ENCODE peak calls at places on chromosomes 13 and 19, in four cellular contexts. One of them, this sample, is unnamed. For H3K9me3, the result is how much of the 10 kb centered on the place peaks cover.

GRCh38 chr13:109427695-109428094 is 358.7 kb downstream of the IRS2 start:
- DNase-seq in H1: no peak
- DNase-seq in astrocyte: no peak
- DNase-seq in HepG2: no peak
- DNase-seq in this sample: no peak

GRCh38 chr19:33612928-33613327 is 8.8 kb upstream of the CHST8 start:
- DNase-seq in H1: no peak
- DNase-seq in astrocyte: no peak
- DNase-seq in HepG2: no peak
- DNase-seq in this sample: no peak

GRCh38 chr19:678791-679388 is 2.7 kb downstream of the FSTL3 start:
- DNase-seq in H1: no peak
- DNase-seq in astrocyte: no peak
- DNase-seq in HepG2: no peak
- DNase-seq in this sample: no peak

GRCh38 chr13:42395066-42395821 is 123.3 kb downstream of the AKAP11 start:
- DNase-seq in H1: no peak
- DNase-seq in astrocyte: no peak
- DNase-seq in HepG2: no peak
- DNase-seq in this sample: no peak

GRCh38 chr13:41546372-41547252 is 89.3 kb downstream of the RGCC start:
- DNase-seq in H1: no peak
- DNase-seq in astrocyte: peak
- DNase-seq in HepG2: peak
- DNase-seq in this sample: no peak

GRCh38 chr13:29435125-29435911 is 160.2 kb downstream of the SLC7A1 start:
- DNase-seq in H1: no peak
- DNase-seq in astrocyte: peak
- DNase-seq in HepG2: no peak
- DNase-seq in this sample: peak

GRCh38 chr19:3783660-3784584 is 2.3 kb downstream of the MATK start:
- DNase-seq in H1: no peak
- DNase-seq in astrocyte: no peak
- DNase-seq in HepG2: peak
- DNase-seq in this sample: no peak

GRCh38 chr13:72164811-72165210 is 297.8 kb upstream of the DACH1 start:
- DNase-seq in H1: no peak
- DNase-seq in astrocyte: no peak
- DNase-seq in HepG2: no peak
- DNase-seq in this sample: no peak

GRCh38 chr13:19159761-19160420 is 21.7 kb downstream of the TUBA3C start:
- DNase-seq in H1: no peak
- DNase-seq in astrocyte: no peak
- DNase-seq in HepG2: no peak
- DNase-seq in this sample: no peak

GRCh38 chr13:36192166-36192565 is 22.2 kb downstream of the SOHLH2 start:
- DNase-seq in H1: no peak
- DNase-seq in astrocyte: no peak
- DNase-seq in HepG2: no peak
- DNase-seq in this sample: no peak

GRCh38 chr19:38559428-38560401 is 58.0 kb downstream of the MAP4K1 start:
- DNase-seq in H1: no peak
- DNase-seq in astrocyte: peak
- DNase-seq in HepG2: no peak
- DNase-seq in this sample: no peak

GRCh38 chr19:49983645-49984229 is 22.8 kb upstream of the SIGLEC11 start:
- DNase-seq in H1: no peak
- DNase-seq in astrocyte: no peak
- DNase-seq in HepG2: peak
- DNase-seq in this sample: peak

GRCh38 chr19:7540761-7541480 is 5.4 kb downstream of the PNPLA6 start:
- DNase-seq in H1: peak
- DNase-seq in astrocyte: peak
- DNase-seq in HepG2: no peak
- DNase-seq in this sample: no peak

GRCh38 chr19:4654437-4655361 is 15.4 kb downstream of the TNFAIP8L1 start:
- DNase-seq in H1: no peak
- DNase-seq in astrocyte: no peak
- DNase-seq in HepG2: peak
- DNase-seq in this sample: no peak

GRCh38 chr19:18439025-18439909 is 1.3 kb upstream of the ISYNA1 start:
- DNase-seq in H1: no peak
- DNase-seq in astrocyte: peak
- DNase-seq in HepG2: peak
- DNase-seq in this sample: no peak

GRCh38 chr13:33017410-33017929 is 1.2 kb downstream of the KL start:
- DNase-seq in H1: no peak
- DNase-seq in astrocyte: peak
- DNase-seq in HepG2: peak
- DNase-seq in this sample: peak

GRCh38 chr13:71864094-71864980 is 2.7 kb downstream of the DACH1 start:
- DNase-seq in H1: no peak
- DNase-seq in astrocyte: no peak
- DNase-seq in HepG2: no peak
- DNase-seq in this sample: peak

GRCh38 chr13:46288570-46289259 is 77.0 kb downstream of the LRRC63 start:
- DNase-seq in H1: no peak
- DNase-seq in astrocyte: peak
- DNase-seq in HepG2: peak
- DNase-seq in this sample: peak

GRCh38 chr13:101552797-101553196 is 100.3 kb downstream of the ITGBL1 start:
- DNase-seq in H1: no peak
- DNase-seq in astrocyte: peak
- DNase-seq in HepG2: no peak
- DNase-seq in this sample: no peak
- TF ChIP-seq EZH2 in H1: no peak
- TF ChIP-seq EZH2 in astrocyte: no peak
- TF ChIP-seq EZH2 in HepG2: no peak
- TF ChIP-seq EZH2 in this sample: no peak

GRCh38 chr13:30870049-30870884 is 35.8 kb upstream of the MEDAG start:
- DNase-seq in H1: no peak
- DNase-seq in astrocyte: peak
- DNase-seq in HepG2: no peak
- DNase-seq in this sample: peak
- H2AFZ ChIP-seq in H1: no peak
- H2AFZ ChIP-seq in astrocyte: peak
- H2AFZ ChIP-seq in HepG2: no peak
- H2AFZ ChIP-seq in this sample: no peak

DNA sequence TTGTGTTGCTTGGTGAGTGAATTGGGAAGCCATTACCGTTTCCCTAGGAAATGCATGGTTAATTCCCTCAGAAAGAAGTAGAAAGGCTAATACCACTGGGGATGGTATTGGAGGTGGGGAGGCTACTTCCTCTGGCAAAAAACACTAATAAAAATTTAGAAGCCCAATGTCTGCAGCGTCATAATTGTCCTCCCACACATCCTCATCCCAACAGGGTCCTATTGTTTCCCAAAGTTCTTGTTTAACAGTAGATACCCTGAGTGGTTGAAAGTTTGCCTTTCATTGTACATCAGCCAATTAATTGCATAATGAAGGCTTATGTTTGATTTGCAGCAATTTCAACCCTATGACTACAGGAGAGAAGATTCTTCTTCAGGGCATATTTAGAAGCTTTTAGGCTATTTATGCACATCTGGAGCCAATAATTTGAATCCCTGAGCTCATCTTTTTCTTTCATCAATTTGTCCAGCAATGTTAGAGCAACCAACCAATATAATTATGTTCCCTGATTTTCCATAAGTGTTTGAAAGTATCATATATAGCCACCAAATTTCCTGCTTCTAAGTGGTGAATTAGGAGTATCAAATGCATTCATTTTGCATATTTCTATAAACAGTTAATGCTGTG is 491.0 kb downstream of the SLITRK5 start:
- DNase-seq in H1: no peak
- DNase-seq in astrocyte: no peak
- DNase-seq in HepG2: no peak
- DNase-seq in this sample: no peak
- H3K9me3 ChIP-seq in H1: under half
- H3K9me3 ChIP-seq in astrocyte: under half
- H3K9me3 ChIP-seq in HepG2: under half
- H3K9me3 ChIP-seq in this sample: under half

DNA sequence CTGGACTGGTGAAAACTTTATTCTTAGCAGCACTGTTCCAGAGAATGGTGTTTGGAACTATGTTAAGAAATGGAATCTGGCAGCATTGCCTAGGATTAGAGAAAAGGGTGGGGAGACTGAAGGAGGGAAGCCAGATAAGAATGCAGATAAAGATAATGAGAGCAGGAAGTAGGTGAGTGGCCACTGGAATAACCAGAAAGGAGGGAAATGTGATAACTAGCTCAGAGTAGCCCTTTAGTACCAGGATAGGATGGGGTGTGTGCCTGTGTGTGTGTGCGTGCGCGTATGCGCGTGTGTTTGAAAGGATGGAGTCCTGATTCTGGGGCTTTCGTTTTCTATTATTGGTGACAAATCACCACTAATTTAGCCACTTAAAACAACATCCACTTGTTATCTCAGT is 33.4 kb upstream of the FRY start:
- DNase-seq in H1: no peak
- DNase-seq in astrocyte: peak
- DNase-seq in HepG2: no peak
- DNase-seq in this sample: peak
- TF ChIP-seq EZH2 in H1: no peak
- TF ChIP-seq EZH2 in astrocyte: no peak
- TF ChIP-seq EZH2 in HepG2: no peak
- TF ChIP-seq EZH2 in this sample: no peak

GRCh38 chr13:98742961-98743360 is 9.5 kb downstream of the SLC15A1 start:
- DNase-seq in H1: no peak
- DNase-seq in astrocyte: no peak
- DNase-seq in HepG2: no peak
- DNase-seq in this sample: no peak

GRCh38 chr13:98743377-98743776 is 9.1 kb downstream of the SLC15A1 start:
- DNase-seq in H1: no peak
- DNase-seq in astrocyte: no peak
- DNase-seq in HepG2: no peak
- DNase-seq in this sample: peak

GRCh38 chr13:98740131-98740530 is 12.3 kb downstream of the SLC15A1 start:
- DNase-seq in H1: no peak
- DNase-seq in astrocyte: no peak
- DNase-seq in HepG2: no peak
- DNase-seq in this sample: no peak

GRCh38 chr13:98739023-98739422 is 13.4 kb downstream of the SLC15A1 start:
- DNase-seq in H1: no peak
- DNase-seq in astrocyte: no peak
- DNase-seq in HepG2: no peak
- DNase-seq in this sample: no peak

GRCh38 chr13:98741741-98742435 is 10.6 kb downstream of the SLC15A1 start:
- DNase-seq in H1: no peak
- DNase-seq in astrocyte: no peak
- DNase-seq in HepG2: no peak
- DNase-seq in this sample: peak
- H2AFZ ChIP-seq in H1: no peak
- H2AFZ ChIP-seq in astrocyte: no peak
- H2AFZ ChIP-seq in HepG2: no peak
- H2AFZ ChIP-seq in this sample: no peak

GRCh38 chr13:20647758-20648157 is 55.7 kb upstream of the IL17D start:
- DNase-seq in H1: no peak
- DNase-seq in astrocyte: no peak
- DNase-seq in HepG2: no peak
- DNase-seq in this sample: no peak
- H3K9me3 ChIP-seq in H1: under half
- H3K9me3 ChIP-seq in astrocyte: under half
- H3K9me3 ChIP-seq in HepG2: under half
- H3K9me3 ChIP-seq in this sample: under half

GRCh38 chr19:1762243-1763140 is 9.2 kb downstream of the ONECUT3 start:
- DNase-seq in H1: no peak
- DNase-seq in astrocyte: no peak
- DNase-seq in HepG2: no peak
- DNase-seq in this sample: no peak
- TF ChIP-seq EZH2 in H1: peak
- TF ChIP-seq EZH2 in astrocyte: no peak
- TF ChIP-seq EZH2 in HepG2: no peak
- TF ChIP-seq EZH2 in this sample: peak

DNA sequence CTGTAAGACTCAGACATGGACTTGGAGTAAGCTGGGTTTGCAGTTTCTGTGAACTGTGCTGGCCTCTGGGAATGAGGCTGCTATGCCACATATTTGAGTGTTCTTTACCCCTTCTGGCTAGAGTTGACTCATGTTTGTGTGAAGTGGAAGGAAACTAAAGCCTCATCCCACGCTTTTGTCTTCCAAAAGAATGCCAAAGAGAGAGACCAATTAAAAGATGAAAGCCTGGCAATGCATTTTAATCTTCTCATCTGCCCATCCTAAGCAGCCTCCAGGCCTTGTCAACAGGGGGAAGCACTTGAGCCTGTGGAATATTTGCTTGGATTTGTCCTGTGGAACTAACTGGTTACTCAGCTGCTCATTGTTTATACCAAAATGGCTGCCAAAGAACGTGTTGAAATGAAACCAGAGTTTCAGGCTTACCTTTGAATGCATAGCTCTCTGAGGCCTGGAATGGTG is 49.1 kb downstream of the LMO7 start:
- DNase-seq in H1: peak
- DNase-seq in astrocyte: peak
- DNase-seq in HepG2: peak
- DNase-seq in this sample: no peak
- H2AFZ ChIP-seq in H1: peak
- H2AFZ ChIP-seq in astrocyte: peak
- H2AFZ ChIP-seq in HepG2: peak
- H2AFZ ChIP-seq in this sample: peak

GRCh38 chr13:48070942-48071341 is 24.0 kb downstream of the MED4 start:
- DNase-seq in H1: no peak
- DNase-seq in astrocyte: no peak
- DNase-seq in HepG2: no peak
- DNase-seq in this sample: no peak

GRCh38 chr13:48066310-48066989 is 28.5 kb downstream of the MED4 start:
- DNase-seq in H1: no peak
- DNase-seq in astrocyte: peak
- DNase-seq in HepG2: peak
- DNase-seq in this sample: no peak

GRCh38 chr13:48068036-48068435 is 26.9 kb downstream of the MED4 start:
- DNase-seq in H1: no peak
- DNase-seq in astrocyte: no peak
- DNase-seq in HepG2: peak
- DNase-seq in this sample: no peak

GRCh38 chr13:48069573-48069972 is 25.3 kb downstream of the MED4 start:
- DNase-seq in H1: no peak
- DNase-seq in astrocyte: no peak
- DNase-seq in HepG2: no peak
- DNase-seq in this sample: no peak

GRCh38 chr13:48068952-48069351 is 26.0 kb downstream of the MED4 start:
- DNase-seq in H1: no peak
- DNase-seq in astrocyte: no peak
- DNase-seq in HepG2: no peak
- DNase-seq in this sample: no peak
- H3K9me3 ChIP-seq in H1: half or more
- H3K9me3 ChIP-seq in astrocyte: under half
- H3K9me3 ChIP-seq in HepG2: under half
- H3K9me3 ChIP-seq in this sample: under half

This sample was measured in hepatocyte.